ENCODE peak calls at places on chromosomes 5 and 9, in seven cellular contexts. One of them, this sample, is unnamed.

GRCh38 chr9:87602933-87603643 is 105.4 kb downstream of the DAPK1 start:
- DNase-seq in activated CD4-positive, CD25-positive, alpha-beta regulatory T cell: no peak
- DNase-seq in heart right ventricle: no peak
- DNase-seq in naive thymus-derived CD8-positive, alpha-beta T cell: no peak
- DNase-seq in AG04449: no peak
- DNase-seq in activated CD4-positive, alpha-beta T cell treated with anti-CD3 and anti-CD28 coated beads for 48 hours: no peak
- DNase-seq in T-cell: no peak
- DNase-seq in this sample: no peak

GRCh38 chr5:137602721-137603273 is 103.7 kb upstream of the SPOCK1 start:
- DNase-seq in activated CD4-positive, alpha-beta T cell treated with anti-CD3 and anti-CD28 coated beads for 48 hours: no peak
- DNase-seq in heart right ventricle: no peak
- DNase-seq in naive thymus-derived CD8-positive, alpha-beta T cell: no peak
- DNase-seq in T-cell: no peak
- DNase-seq in activated CD4-positive, CD25-positive, alpha-beta regulatory T cell: no peak
- DNase-seq in AG04449: no peak
- DNase-seq in this sample: no peak

GRCh38 chr5:1409386-1410110 is 35.7 kb downstream of the SLC6A3 start:
- DNase-seq in AG04449: no peak
- DNase-seq in activated CD4-positive, alpha-beta T cell treated with anti-CD3 and anti-CD28 coated beads for 48 hours: peak
- DNase-seq in heart right ventricle: no peak
- DNase-seq in T-cell: peak
- DNase-seq in activated CD4-positive, CD25-positive, alpha-beta regulatory T cell: no peak
- DNase-seq in naive thymus-derived CD8-positive, alpha-beta T cell: no peak
- DNase-seq in this sample: no peak

GRCh38 chr5:67306997-67307580 is 110.5 kb upstream of the CD180 start:
- DNase-seq in AG04449: no peak
- DNase-seq in T-cell: no peak
- DNase-seq in activated CD4-positive, CD25-positive, alpha-beta regulatory T cell: no peak
- DNase-seq in activated CD4-positive, alpha-beta T cell treated with anti-CD3 and anti-CD28 coated beads for 48 hours: no peak
- DNase-seq in naive thymus-derived CD8-positive, alpha-beta T cell: no peak
- DNase-seq in heart right ventricle: no peak
- DNase-seq in this sample: no peak

GRCh38 chr9:109776391-109776790 is 3.6 kb upstream of the PALM2AKAP2 start:
- DNase-seq in AG04449: no peak
- DNase-seq in T-cell: no peak
- DNase-seq in activated CD4-positive, CD25-positive, alpha-beta regulatory T cell: no peak
- DNase-seq in heart right ventricle: no peak
- DNase-seq in naive thymus-derived CD8-positive, alpha-beta T cell: no peak
- DNase-seq in activated CD4-positive, alpha-beta T cell treated with anti-CD3 and anti-CD28 coated beads for 48 hours: no peak
- DNase-seq in this sample: no peak

GRCh38 chr5:88236866-88237642 is 31.6 kb downstream of the TMEM161B start:
- DNase-seq in naive thymus-derived CD8-positive, alpha-beta T cell: no peak
- DNase-seq in T-cell: no peak
- DNase-seq in activated CD4-positive, alpha-beta T cell treated with anti-CD3 and anti-CD28 coated beads for 48 hours: peak
- DNase-seq in AG04449: no peak
- DNase-seq in heart right ventricle: no peak
- DNase-seq in activated CD4-positive, CD25-positive, alpha-beta regulatory T cell: no peak
- DNase-seq in this sample: no peak

GRCh38 chr9:130304141-130304540 is 38.6 kb downstream of the HMCN2 start:
- DNase-seq in naive thymus-derived CD8-positive, alpha-beta T cell: no peak
- DNase-seq in activated CD4-positive, alpha-beta T cell treated with anti-CD3 and anti-CD28 coated beads for 48 hours: no peak
- DNase-seq in activated CD4-positive, CD25-positive, alpha-beta regulatory T cell: no peak
- DNase-seq in heart right ventricle: no peak
- DNase-seq in AG04449: no peak
- DNase-seq in T-cell: no peak
- DNase-seq in this sample: no peak

GRCh38 chr5:151068571-151069197 is 12.2 kb downstream of the TNIP1 start:
- DNase-seq in T-cell: no peak
- DNase-seq in heart right ventricle: no peak
- DNase-seq in naive thymus-derived CD8-positive, alpha-beta T cell: no peak
- DNase-seq in activated CD4-positive, alpha-beta T cell treated with anti-CD3 and anti-CD28 coated beads for 48 hours: peak
- DNase-seq in AG04449: no peak
- DNase-seq in activated CD4-positive, CD25-positive, alpha-beta regulatory T cell: no peak
- DNase-seq in this sample: no peak

GRCh38 chr5:39648539-39649200 is 223.9 kb upstream of the DAB2 start:
- DNase-seq in heart right ventricle: no peak
- DNase-seq in T-cell: no peak
- DNase-seq in activated CD4-positive, alpha-beta T cell treated with anti-CD3 and anti-CD28 coated beads for 48 hours: no peak
- DNase-seq in AG04449: no peak
- DNase-seq in naive thymus-derived CD8-positive, alpha-beta T cell: no peak
- DNase-seq in activated CD4-positive, CD25-positive, alpha-beta regulatory T cell: no peak
- DNase-seq in this sample: no peak

GRCh38 chr5:102910240-102911226 is 155.4 kb downstream of the PAM start:
- DNase-seq in naive thymus-derived CD8-positive, alpha-beta T cell: no peak
- DNase-seq in heart right ventricle: no peak
- DNase-seq in T-cell: no peak
- DNase-seq in AG04449: peak
- DNase-seq in activated CD4-positive, alpha-beta T cell treated with anti-CD3 and anti-CD28 coated beads for 48 hours: no peak
- DNase-seq in activated CD4-positive, CD25-positive, alpha-beta regulatory T cell: no peak
- DNase-seq in this sample: no peak

GRCh38 chr9:98249774-98250173 is 5.7 kb downstream of the TBC1D2 start:
- DNase-seq in activated CD4-positive, alpha-beta T cell treated with anti-CD3 and anti-CD28 coated beads for 48 hours: no peak
- DNase-seq in T-cell: no peak
- DNase-seq in activated CD4-positive, CD25-positive, alpha-beta regulatory T cell: no peak
- DNase-seq in heart right ventricle: no peak
- DNase-seq in AG04449: no peak
- DNase-seq in naive thymus-derived CD8-positive, alpha-beta T cell: no peak
- DNase-seq in this sample: no peak

GRCh38 chr9:99057665-99058625 is 47.0 kb upstream of the TGFBR1 start:
- DNase-seq in heart right ventricle: no peak
- DNase-seq in AG04449: no peak
- DNase-seq in activated CD4-positive, CD25-positive, alpha-beta regulatory T cell: peak
- DNase-seq in T-cell: peak
- DNase-seq in activated CD4-positive, alpha-beta T cell treated with anti-CD3 and anti-CD28 coated beads for 48 hours: peak
- DNase-seq in naive thymus-derived CD8-positive, alpha-beta T cell: peak
- DNase-seq in this sample: peak

GRCh38 chr9:87890866-87891265 is 8.2 kb downstream of the SPATA31E1 start:
- DNase-seq in AG04449: no peak
- DNase-seq in naive thymus-derived CD8-positive, alpha-beta T cell: no peak
- DNase-seq in activated CD4-positive, alpha-beta T cell treated with anti-CD3 and anti-CD28 coated beads for 48 hours: no peak
- DNase-seq in activated CD4-positive, CD25-positive, alpha-beta regulatory T cell: no peak
- DNase-seq in T-cell: no peak
- DNase-seq in heart right ventricle: no peak
- DNase-seq in this sample: no peak

GRCh38 chr9:129697956-129698757 is 32.7 kb downstream of the PRRX2 start:
- DNase-seq in T-cell: no peak
- DNase-seq in activated CD4-positive, alpha-beta T cell treated with anti-CD3 and anti-CD28 coated beads for 48 hours: peak
- DNase-seq in AG04449: no peak
- DNase-seq in activated CD4-positive, CD25-positive, alpha-beta regulatory T cell: no peak
- DNase-seq in heart right ventricle: peak
- DNase-seq in naive thymus-derived CD8-positive, alpha-beta T cell: no peak
- DNase-seq in this sample: no peak

GRCh38 chr5:139410121-139410885 is 6.4 kb upstream of the SPATA24 start:
- DNase-seq in activated CD4-positive, alpha-beta T cell treated with anti-CD3 and anti-CD28 coated beads for 48 hours: no peak
- DNase-seq in naive thymus-derived CD8-positive, alpha-beta T cell: no peak
- DNase-seq in activated CD4-positive, CD25-positive, alpha-beta regulatory T cell: no peak
- DNase-seq in T-cell: no peak
- DNase-seq in AG04449: no peak
- DNase-seq in heart right ventricle: no peak
- DNase-seq in this sample: no peak

GRCh38 chr9:82975176-82975575 is 87.8 kb downstream of the RASEF start:
- DNase-seq in activated CD4-positive, alpha-beta T cell treated with anti-CD3 and anti-CD28 coated beads for 48 hours: no peak
- DNase-seq in AG04449: no peak
- DNase-seq in T-cell: no peak
- DNase-seq in heart right ventricle: no peak
- DNase-seq in activated CD4-positive, CD25-positive, alpha-beta regulatory T cell: no peak
- DNase-seq in naive thymus-derived CD8-positive, alpha-beta T cell: no peak
- DNase-seq in this sample: no peak

This sample was measured in effector CD8-positive, alpha-beta T cell.